ENCODE peak calls at places on chromosomes 11 and 22, in nine cellular contexts. One of them, this sample, is unnamed.

GRCh38 chr11:94895971-94896370 is 77.4 kb downstream of the CWC15 start:
- DNase-seq in fibroblast of mammary gland: peak; percentile 89
- DNase-seq in MV-4-11: peak; percentile 9
- DNase-seq in adrenal gland: peak; percentile 13
- DNase-seq in T-helper 1 cell: no peak
- DNase-seq in fibroblast of lung: peak; percentile 42
- DNase-seq in HS-27A: no peak
- DNase-seq in WTC11: no peak
- DNase-seq in kidney: no peak
- DNase-seq in this sample: no peak

GRCh38 chr11:93686226-93686625 is 24.7 kb downstream of the CEP295 start:
- DNase-seq in fibroblast of mammary gland: no peak
- DNase-seq in MV-4-11: no peak
- DNase-seq in adrenal gland: no peak
- DNase-seq in T-helper 1 cell: no peak
- DNase-seq in fibroblast of lung: no peak
- DNase-seq in HS-27A: no peak
- DNase-seq in WTC11: no peak
- DNase-seq in kidney: no peak
- DNase-seq in this sample: no peak

GRCh38 chr11:44784784-44785183 is 58.0 kb downstream of the TSPAN18 start:
- DNase-seq in fibroblast of mammary gland: no peak
- DNase-seq in MV-4-11: no peak
- DNase-seq in adrenal gland: no peak
- DNase-seq in T-helper 1 cell: no peak
- DNase-seq in fibroblast of lung: no peak
- DNase-seq in HS-27A: no peak
- DNase-seq in WTC11: no peak
- DNase-seq in kidney: no peak
- DNase-seq in this sample: no peak

GRCh38 chr11:25734592-25735211 is 597.2 kb upstream of the ANO3 start:
- DNase-seq in fibroblast of mammary gland: peak; percentile 22
- DNase-seq in MV-4-11: no peak
- DNase-seq in adrenal gland: no peak
- DNase-seq in T-helper 1 cell: no peak
- DNase-seq in fibroblast of lung: peak; percentile 78
- DNase-seq in HS-27A: no peak
- DNase-seq in WTC11: no peak
- DNase-seq in kidney: no peak
- DNase-seq in this sample: no peak

GRCh38 chr11:74443071-74443864 is 24.1 kb downstream of the KCNE3 start:
- DNase-seq in fibroblast of mammary gland: no peak
- DNase-seq in MV-4-11: no peak
- DNase-seq in adrenal gland: no peak
- DNase-seq in T-helper 1 cell: no peak
- DNase-seq in fibroblast of lung: no peak
- DNase-seq in HS-27A: no peak
- DNase-seq in WTC11: no peak
- DNase-seq in kidney: no peak
- DNase-seq in this sample: no peak

GRCh38 chr22:24247564-24248344 is 2.9 kb upstream of the GGT5 start:
- DNase-seq in fibroblast of mammary gland: peak; percentile 99
- DNase-seq in MV-4-11: peak; percentile 37
- DNase-seq in adrenal gland: peak; percentile 93
- DNase-seq in T-helper 1 cell: peak; percentile 44
- DNase-seq in fibroblast of lung: peak; percentile 98
- DNase-seq in HS-27A: no peak
- DNase-seq in WTC11: peak; percentile 91
- DNase-seq in kidney: peak; percentile 98
- DNase-seq in this sample: peak; percentile 73

GRCh38 chr11:47946682-47947575 is 33.4 kb upstream of the PTPRJ start:
- DNase-seq in fibroblast of mammary gland: peak; percentile 97
- DNase-seq in MV-4-11: peak; percentile 88
- DNase-seq in adrenal gland: peak; percentile 87
- DNase-seq in T-helper 1 cell: peak; percentile 25
- DNase-seq in fibroblast of lung: peak; percentile 93
- DNase-seq in HS-27A: peak; percentile 88
- DNase-seq in WTC11: no peak
- DNase-seq in kidney: peak; percentile 91
- DNase-seq in this sample: peak; percentile 90

GRCh38 chr11:107591446-107592236 is 694 bp downstream of the ELMOD1 start:
- DNase-seq in fibroblast of mammary gland: peak; percentile 22
- DNase-seq in MV-4-11: no peak
- DNase-seq in adrenal gland: no peak
- DNase-seq in T-helper 1 cell: peak; percentile 12
- DNase-seq in fibroblast of lung: no peak
- DNase-seq in HS-27A: no peak
- DNase-seq in WTC11: peak; percentile 48
- DNase-seq in kidney: peak; percentile 75
- DNase-seq in this sample: peak; percentile 23

GRCh38 chr22:48309115-48309705 is 1518.5 kb downstream of the BRD1 start:
- DNase-seq in fibroblast of mammary gland: no peak
- DNase-seq in MV-4-11: no peak
- DNase-seq in adrenal gland: no peak
- DNase-seq in T-helper 1 cell: no peak
- DNase-seq in fibroblast of lung: no peak
- DNase-seq in HS-27A: no peak
- DNase-seq in WTC11: no peak
- DNase-seq in kidney: peak; percentile 71
- DNase-seq in this sample: no peak

This sample was measured in KBM-7.